ENCODE peak calls at places on chromosome 19, in five cellular contexts. A is EH; U is effector memory CD4-positive, alpha-beta T cell; C is activated T-cell treated with anti-CD3 and anti-CD28 coated beads for 24 hours; R is amniotic epithelial cell. M is an unnamed sample.

GRCh38 chr19:15025237-15025636 is 24.0 kb upstream of the CASP14 start:
- DNase-seq in A (no peak), U (no peak), C (no peak), R (no peak), M (no peak)

GRCh38 chr19:18460313-18460712 is 22.4 kb upstream of the ISYNA1 start:
- DNase-seq in A (peak), U (no peak), C (no peak), R (peak), M (no peak)

GRCh38 chr19:752652-753517 is 2.0 kb downstream of the MISP start:
- DNase-seq in A (peak), U (no peak), C (no peak), R (peak), M (no peak)

GRCh38 chr19:43430142-43430710 is 15.5 kb downstream of the TEX101 start:
- DNase-seq in A (no peak), U (peak), C (no peak), R (no peak), M (no peak)

GRCh38 chr19:17610384-17610783 is 54.9 kb downstream of the COLGALT1 start:
- DNase-seq in A (peak), U (no peak), C (no peak), R (peak), M (peak)

GRCh38 chr19:41264581-41265375 is 606 bp downstream of the HNRNPUL1 start:
- DNase-seq in A (peak), U (no peak), C (peak), R (peak), M (peak)

GRCh38 chr19:5243878-5244277 is 96.7 kb downstream of the PTPRS start:
- DNase-seq in A (no peak), U (no peak), C (no peak), R (no peak), M (no peak)

GRCh38 chr19:5867201-5868136 is 2.9 kb downstream of the FUT5 start:
- DNase-seq in A (no peak), U (no peak), C (no peak), R (no peak), M (no peak)

GRCh38 chr19:2308114-2308556 is at the start of gene LINGO3:
- DNase-seq in A (no peak), U (no peak), C (no peak), R (no peak), M (no peak)

GRCh38 chr19:4979211-4979807 is 10.4 kb downstream of the KDM4B start:
- DNase-seq in A (no peak), U (no peak), C (no peak), R (no peak), M (no peak)

GRCh38 chr19:18737337-18737953 is 53.7 kb downstream of the COMP start:
- DNase-seq in A (no peak), U (no peak), C (no peak), R (peak), M (no peak)

GRCh38 chr19:55585658-55586339 is 5.2 kb upstream of the ZNF579 start:
- DNase-seq in A (peak), U (no peak), C (peak), R (peak), M (no peak)

GRCh38 chr19:34365463-34366401 is 736 bp downstream of the GPI start:
- DNase-seq in A (peak), U (no peak), C (no peak), R (peak), M (no peak)

GRCh38 chr19:51365211-51366049 is 758 bp downstream of the ETFB start:
- DNase-seq in A (peak), U (no peak), C (no peak), R (peak), M (no peak)

GRCh38 chr19:47603706-47604310 is 5.1 kb upstream of the BICRA start:
- DNase-seq in A (no peak), U (no peak), C (no peak), R (no peak), M (no peak)

M was measured in GM19239.